ENCODE peak calls at places on chromosomes 11 and 22, in five cellular contexts. T is endothelial cell of umbilical vein, M is fibroblast of lung, Y is K562, F is neural progenitor cell. U is an unnamed sample. For H3K4me1 and H4K20me1, the result is how much of the 10 kb centered on the place peaks cover.

GRCh38 chr11:77039491-77040400 is 5.5 kb downstream of the B3GNT6 start:
- DNase-seq in T (peak), M (peak), Y (no peak), F (peak), U (no peak)

GRCh38 chr11:129215506-129216245 is 23.6 kb upstream of the ARHGAP32 start:
- DNase-seq in T (no peak), M (no peak), Y (no peak), F (peak), U (no peak)

GRCh38 chr11:91406009-91406408 is 818.6 kb upstream of the FAT3 start:
- DNase-seq in T (no peak), M (no peak), Y (no peak), F (no peak), U (no peak)

GRCh38 chr11:33605703-33606102 is 94.9 kb downstream of the C11orf91 start:
- DNase-seq in T (no peak), M (no peak), Y (no peak), F (no peak), U (no peak)

GRCh38 chr11:111298466-111299110 is at the start of gene POU2AF3:
- DNase-seq in T (no peak), M (no peak), Y (no peak), F (no peak), U (no peak)

GRCh38 chr11:43681543-43681942 is 1.0 kb downstream of the HSD17B12 start:
- DNase-seq in T (no peak), M (peak), Y (no peak), F (no peak), U (no peak)

GRCh38 chr11:65187971-65188461 is 6.3 kb downstream of the CAPN1 start:
- DNase-seq in T (no peak), M (no peak), Y (no peak), F (no peak), U (no peak)

GRCh38 chr11:93039841-93040240 is 70.4 kb downstream of the MTNR1B start:
- DNase-seq in T (no peak), M (no peak), Y (no peak), F (no peak), U (no peak)

GRCh38 chr11:70883973-70884688 is 368.2 kb downstream of the SHANK2 start:
- DNase-seq in T (no peak), M (no peak), Y (no peak), F (no peak), U (no peak)

GRCh38 chr11:2142762-2143202 is 3.6 kb upstream of the IGF2 start:
- DNase-seq in T (no peak), M (peak), Y (no peak), F (no peak), U (peak)

GRCh38 chr22:24303007-24303406 is 32.4 kb downstream of the SPECC1L start:
- DNase-seq in T (no peak), M (no peak), Y (no peak), F (no peak), U (no peak)

GRCh38 chr22:26907366-26907765 is 250.0 kb downstream of the MIAT start:
- DNase-seq in T (no peak), M (no peak), Y (no peak), F (no peak), U (no peak)

GRCh38 chr11:97557399-97557798 is 1167.6 kb downstream of the JRKL start:
- DNase-seq in T (peak), M (no peak), Y (no peak), F (no peak), U (no peak)

GRCh38 chr22:22513619-22514018 is 5.1 kb upstream of the ZNF280B start:
- DNase-seq in T (no peak), M (no peak), Y (no peak), F (no peak), U (no peak)

GRCh38 chr22:21100149-21101032 is 54.6 kb downstream of the LRRC74B start:
- DNase-seq in T (no peak), M (no peak), Y (no peak), F (no peak), U (peak)

GRCh38 chr11:36065436-36065835 is 121.6 kb downstream of the LDLRAD3 start:
- DNase-seq in T (no peak), M (no peak), Y (peak), F (no peak), U (no peak)

GRCh38 chr11:93081694-93082093 is 112.2 kb downstream of the MTNR1B start:
- DNase-seq in T (no peak), M (no peak), Y (no peak), F (peak), U (no peak)

GRCh38 chr11:71505001-71505400 is 22.1 kb upstream of the KRTAP5-7 start:
- DNase-seq in T (peak), M (no peak), Y (no peak), F (no peak), U (no peak)

GRCh38 chr22:17120281-17120680 is 879 bp downstream of the TMEM121B start:
- DNase-seq in T (peak), M (peak), Y (peak), F (peak), U (no peak)

GRCh38 chr11:31655483-31655882 is 145.9 kb downstream of the ELP4 start:
- DNase-seq in T (no peak), M (peak), Y (no peak), F (peak), U (no peak)

GRCh38 chr11:105226062-105226461 is 86.5 kb upstream of the CARD18 start:
- DNase-seq in T (no peak), M (peak), Y (no peak), F (no peak), U (no peak)

GRCh38 chr11:11985016-11985715 is 23.3 kb downstream of the DKK3 start:
- DNase-seq in T (no peak), M (peak), Y (no peak), F (no peak), U (peak)

GRCh38 chr11:117010808-117011540 is 87.3 kb downstream of the SIK3 start:
- DNase-seq in T (peak), M (peak), Y (no peak), F (no peak), U (no peak)

GRCh38 chr11:88402192-88402715 is 64.7 kb upstream of the CTSC start:
- DNase-seq in T (peak), M (peak), Y (no peak), F (peak), U (peak)

GRCh38 chr22:28139993-28140392 is 220.9 kb upstream of the PITPNB start:
- DNase-seq in T (peak), M (peak), Y (no peak), F (no peak), U (peak)

GRCh38 chr11:103053997-103054396 is 38.0 kb downstream of the DCUN1D5 start:
- DNase-seq in T (no peak), M (no peak), Y (no peak), F (no peak), U (no peak)
- H3K4me1 ChIP-seq in T (under half), M (under half), Y (under half), F (under half), U (under half)

DNA sequence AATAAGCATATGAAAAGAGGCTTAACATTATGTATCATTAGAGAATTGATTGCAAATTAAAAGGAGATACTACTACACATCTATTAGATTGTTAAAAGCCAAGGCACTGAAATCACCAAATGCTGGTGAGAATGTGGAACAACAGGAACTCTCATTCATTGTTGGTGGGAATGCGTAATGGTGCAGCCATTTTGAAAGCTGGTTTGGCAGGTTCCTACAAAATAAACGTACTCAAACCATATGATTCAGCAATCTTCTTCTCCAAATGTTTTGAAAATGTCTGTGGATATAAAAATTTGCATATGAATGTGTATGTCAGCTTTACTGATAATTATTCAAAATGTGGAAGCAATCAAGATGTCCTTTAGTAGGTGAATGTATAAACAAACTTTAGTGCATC is 176.4 kb upstream of the PLET1 start:
- DNase-seq in T (no peak), M (no peak), Y (no peak), F (no peak), U (peak)
- H2AFZ ChIP-seq in T (no peak), M (no peak), Y (no peak), F (no peak), U (no peak)

DNA sequence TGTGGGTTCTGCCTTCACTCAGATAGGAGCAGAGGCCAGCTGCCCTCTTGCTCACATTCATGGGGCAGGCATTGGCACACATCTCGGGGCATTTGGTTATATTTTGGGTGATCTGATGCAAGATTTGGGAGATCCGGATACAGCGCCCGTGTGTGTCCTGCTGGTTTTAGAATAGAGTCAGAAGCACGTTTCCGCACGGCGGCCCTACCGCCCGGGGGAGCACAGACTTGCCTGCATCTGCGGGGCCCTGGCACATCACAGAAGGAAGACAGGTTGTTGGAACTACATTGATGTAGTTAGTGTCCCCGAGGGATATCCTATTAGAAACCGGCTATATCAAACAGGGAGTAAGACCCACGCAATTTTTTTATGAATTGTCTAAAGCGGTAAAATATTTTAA is 982.8 kb downstream of the NTM start:
- DNase-seq in T (no peak), M (no peak), Y (no peak), F (no peak), U (no peak)
- H4K20me1 ChIP-seq in T (under half), M (under half), Y (under half), F (under half), U (under half)

GRCh38 chr22:31080848-31081649 is at the start of gene SMTN:
- DNase-seq in T (peak), M (peak), Y (peak), F (peak), U (peak)
- H3K4me1 ChIP-seq in T (under half), M (under half), Y (under half), F (under half), U (under half)

GRCh38 chr11:62854825-62855570 is 15.6 kb upstream of the WDR74 start:
- DNase-seq in T (no peak), M (no peak), Y (peak), F (no peak), U (no peak)
- H2AFZ ChIP-seq in T (no peak), M (no peak), Y (no peak), F (no peak), U (no peak)

DNA sequence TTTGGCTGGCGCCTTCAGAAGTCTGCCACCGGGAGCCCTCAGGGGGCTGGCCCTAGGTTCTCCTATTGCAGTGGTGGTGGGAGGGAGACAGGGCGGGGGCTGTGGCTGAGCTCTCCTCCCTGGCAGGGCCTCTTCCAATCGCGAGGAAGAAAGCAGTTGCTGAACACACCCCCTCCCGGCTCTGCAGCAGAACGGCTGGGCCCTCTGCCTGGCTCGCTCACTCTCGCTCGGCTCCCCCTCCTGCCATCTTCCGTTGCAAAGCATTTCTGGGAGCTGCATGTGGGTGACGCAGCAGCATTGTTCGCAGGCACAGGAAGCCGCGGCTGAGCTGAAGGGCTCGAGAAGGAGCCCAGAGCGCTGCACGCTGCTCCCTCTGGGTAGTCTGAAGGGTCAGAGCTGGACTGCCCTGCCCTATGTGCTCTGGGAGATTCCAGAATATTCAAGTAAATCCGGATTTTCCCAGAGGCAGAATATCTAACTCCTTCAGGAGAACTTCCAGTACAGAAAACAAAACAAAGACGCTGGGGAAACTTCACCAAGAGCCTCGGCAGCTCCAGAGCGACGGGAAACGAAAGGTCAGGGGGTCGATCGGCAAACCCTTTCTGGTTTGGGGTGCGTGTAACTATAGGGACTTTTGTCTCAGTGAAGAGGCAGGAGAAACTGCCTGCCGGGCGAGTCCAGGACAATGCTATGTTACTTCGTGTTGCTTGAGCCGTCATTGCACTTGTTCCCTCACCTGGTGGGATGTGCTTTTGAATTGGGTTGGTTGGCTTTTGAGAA is 26.3 kb upstream of the GRK2 start:
- DNase-seq in T (peak), M (peak), Y (peak), F (peak), U (peak)
- H4K20me1 ChIP-seq in T (under half), M (under half), Y (under half), F (half or more), U (under half)

DNA sequence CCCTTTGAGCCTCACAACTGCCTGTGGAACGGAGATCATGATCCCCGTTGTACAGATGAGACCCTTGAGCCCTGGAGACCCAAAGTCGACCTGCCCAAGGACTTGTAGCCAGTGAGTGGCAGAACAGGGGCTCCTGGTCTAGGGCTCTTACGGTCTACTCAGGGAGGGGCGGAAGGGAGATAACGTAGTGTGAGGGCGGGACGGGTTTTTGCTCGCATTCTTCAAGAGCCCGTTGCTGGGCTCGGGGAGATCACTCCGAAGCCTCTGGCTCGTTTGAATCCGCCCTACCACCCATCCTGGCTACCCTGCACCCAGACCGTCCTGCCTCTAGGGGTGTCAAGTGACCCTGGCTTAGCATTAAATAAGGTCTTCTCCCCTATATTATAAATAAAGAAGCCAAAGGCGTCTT is 637 bp downstream of the CRY2 start:
- DNase-seq in T (peak), M (peak), Y (peak), F (peak), U (peak)
- H3K4me1 ChIP-seq in T (under half), M (under half), Y (under half), F (under half), U (under half)

DNA sequence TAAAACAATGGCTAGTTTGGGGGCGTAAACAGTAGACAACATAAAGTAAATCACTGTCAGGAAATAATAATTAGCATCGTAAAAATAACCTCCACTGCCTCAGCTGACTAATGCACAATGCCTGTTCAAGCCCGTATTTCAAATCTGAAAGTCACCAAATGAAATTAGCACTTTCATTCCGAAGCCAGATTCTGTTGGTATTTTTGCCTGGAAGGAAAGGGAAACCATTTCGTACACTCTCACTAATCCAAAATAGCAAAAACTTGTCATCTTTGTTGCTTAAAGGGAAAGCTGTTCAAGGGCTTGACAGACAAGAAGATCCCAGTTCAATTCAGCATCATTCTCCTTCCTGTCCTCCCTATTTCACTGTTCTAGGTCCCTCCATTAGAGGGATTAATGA is 154.8 kb downstream of the CADM1 start:
- DNase-seq in T (no peak), M (no peak), Y (no peak), F (no peak), U (no peak)
- H2AFZ ChIP-seq in T (no peak), M (no peak), Y (no peak), F (no peak), U (no peak)